ENCODE peak calls at places on chromosomes 6 and 20, in five cellular contexts. P is CD4-positive, alpha-beta memory T cell; E is upper lobe of right lung; U is RWPE1; W is CD4-positive, alpha-beta T cell. L is an unnamed sample.

GRCh38 chr20:53080969-53081871 is 109.1 kb downstream of the TSHZ2 start:
- DNase-seq in U (peak), W (no peak), P (peak), E (no peak), L (no peak)

GRCh38 chr6:71197267-71197666 is 91.3 kb upstream of the OGFRL1 start:
- DNase-seq in U (no peak), P (no peak), E (no peak), W (no peak), L (no peak)

GRCh38 chr6:34630040-34630439 is 66.5 kb downstream of the ILRUN start:
- DNase-seq in W (no peak), E (no peak), P (no peak), U (peak), L (no peak)

GRCh38 chr6:26232950-26233607 is 131.9 kb upstream of the BTN3A2 start:
- DNase-seq in U (no peak), E (no peak), W (peak), P (peak), L (no peak)

GRCh38 chr6:106077881-106078280 is 8.3 kb upstream of the PRDM1 start:
- DNase-seq in P (no peak), W (no peak), E (no peak), U (no peak), L (no peak)

GRCh38 chr20:41618807-41619294 is 674 bp upstream of the CHD6 start:
- DNase-seq in E (no peak), U (no peak), P (no peak), W (no peak), L (no peak)

GRCh38 chr6:15462717-15463525 is 199.9 kb downstream of the DTNBP1 start:
- DNase-seq in W (no peak), P (no peak), E (no peak), U (no peak), L (no peak)

GRCh38 chr6:43972915-43973304 is 154.3 kb downstream of the MRPL14 start:
- DNase-seq in E (peak), W (peak), U (peak), P (no peak), L (no peak)

GRCh38 chr6:100267721-100268123 is 197.0 kb downstream of the SIM1 start:
- DNase-seq in U (no peak), P (no peak), W (no peak), E (no peak), L (no peak)

GRCh38 chr6:105603779-105604592 is 201.1 kb upstream of the PREP start:
- DNase-seq in E (no peak), W (no peak), P (no peak), U (no peak), L (no peak)

GRCh38 chr20:44483112-44483511 is 7.4 kb downstream of the TTPAL start:
- DNase-seq in U (no peak), E (no peak), P (no peak), W (no peak), L (no peak)

GRCh38 chr6:100774681-100775080 is 106.4 kb downstream of the ASCC3 start:
- DNase-seq in P (no peak), W (no peak), U (no peak), E (no peak), L (no peak)

GRCh38 chr6:19999319-20000191 is 162.4 kb downstream of the ID4 start:
- DNase-seq in U (peak), E (no peak), P (no peak), W (no peak), L (no peak)

GRCh38 chr6:43768983-43769525 is 957 bp upstream of the VEGFA start:
- DNase-seq in W (no peak), P (no peak), E (no peak), U (no peak), L (peak)

GRCh38 chr20:708956-709355 is 33.4 kb upstream of the SCRT2 start:
- DNase-seq in W (no peak), E (no peak), U (no peak), P (no peak), L (no peak)

GRCh38 chr6:7542878-7543394 is 1.5 kb downstream of the DSP start:
- DNase-seq in E (peak), U (peak), P (no peak), W (no peak), L (no peak)

GRCh38 chr6:162887981-162888689 is 160.4 kb downstream of the PACRG start:
- DNase-seq in E (no peak), P (no peak), U (no peak), W (no peak), L (no peak)

GRCh38 chr20:46122071-46122470 is 4.0 kb downstream of the CD40 start:
- DNase-seq in P (no peak), U (peak), W (peak), E (no peak), L (no peak)

GRCh38 chr6:17276766-17277165 is 4.4 kb upstream of the RBM24 start:
- DNase-seq in W (no peak), U (no peak), E (no peak), P (no peak), L (no peak)

GRCh38 chr6:158914923-158915322 is 85.1 kb downstream of the RSPH3 start:
- DNase-seq in P (no peak), W (no peak), E (no peak), U (no peak), L (no peak)

GRCh38 chr6:158912591-158912990 is 87.4 kb downstream of the RSPH3 start:
- DNase-seq in E (no peak), P (no peak), W (no peak), U (no peak), L (no peak)

GRCh38 chr6:158911746-158912158 is 88.2 kb downstream of the RSPH3 start:
- DNase-seq in P (peak), U (no peak), W (no peak), E (no peak), L (no peak)

GRCh38 chr6:158916638-158917037 is 83.4 kb downstream of the RSPH3 start:
- DNase-seq in E (no peak), U (no peak), W (no peak), P (no peak), L (no peak)
- H3K27ac ChIP-seq in E (no peak), U (no peak), W (no peak), P (no peak), L (no peak)

DNA sequence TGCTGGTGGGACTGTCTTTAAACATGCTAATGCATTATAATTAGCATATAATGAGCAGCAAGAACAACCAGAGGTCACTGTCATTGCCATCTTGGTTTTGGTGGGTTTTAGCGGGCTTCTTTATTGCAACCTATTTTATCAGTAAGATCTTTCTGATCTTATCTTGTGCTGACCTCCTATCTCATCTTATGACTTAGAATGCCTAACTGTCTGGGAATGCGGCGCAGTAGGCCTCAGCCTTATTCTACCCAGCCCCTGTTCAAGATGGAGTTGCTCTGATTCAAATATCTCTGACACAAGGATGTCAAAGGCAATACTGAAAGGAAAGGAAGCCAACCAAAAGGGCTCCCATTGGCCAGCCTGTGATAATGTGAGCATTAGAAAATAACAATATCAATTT is 29.8 kb upstream of the SEC63 start:
- DNase-seq in W (no peak), P (no peak), E (no peak), U (no peak), L (no peak)
- H3K27ac ChIP-seq in W (no peak), P (no peak), E (no peak), U (no peak), L (no peak)

GRCh38 chr6:111626446-111626845 is 20.8 kb upstream of the TRAF3IP2 start:
- DNase-seq in U (no peak), E (peak), P (no peak), W (no peak), L (no peak)
- H3K27ac ChIP-seq in U (no peak), E (peak), P (no peak), W (no peak), L (peak)

GRCh38 chr6:13471184-13471583 is 16.2 kb downstream of the GFOD1 start:
- DNase-seq in E (no peak), W (no peak), U (no peak), P (no peak), L (no peak)

GRCh38 chr6:13472099-13472498 is 15.3 kb downstream of the GFOD1 start:
- DNase-seq in P (no peak), U (no peak), E (no peak), W (no peak), L (no peak)

GRCh38 chr6:13470240-13471140 is 16.9 kb downstream of the GFOD1 start:
- DNase-seq in U (no peak), E (no peak), P (no peak), W (no peak), L (peak)

GRCh38 chr6:13468839-13469238 is 18.6 kb downstream of the GFOD1 start:
- DNase-seq in E (no peak), W (no peak), P (no peak), U (no peak), L (no peak)

GRCh38 chr6:13469688-13470087 is 17.7 kb downstream of the GFOD1 start:
- DNase-seq in U (no peak), W (no peak), P (no peak), E (no peak), L (no peak)
- H3K27ac ChIP-seq in U (no peak), W (no peak), P (no peak), E (no peak), L (peak)

GRCh38 chr6:132804251-132804650 is 5.8 kb upstream of the SLC18B1 start:
- DNase-seq in U (no peak), E (no peak), P (no peak), W (no peak), L (no peak)

GRCh38 chr6:132797975-132798819 is at the start of gene SLC18B1:
- DNase-seq in W (peak), P (peak), E (peak), U (peak), L (peak)

GRCh38 chr6:132798820-132799538 is 542 bp upstream of the SLC18B1 start:
- DNase-seq in E (peak), W (peak), U (peak), P (peak), L (no peak)
- H3K27ac ChIP-seq in E (no peak), W (no peak), U (no peak), P (no peak), L (peak)

L was measured in substantia nigra.